ENCODE peak calls at places on chromosome 14, in nine cellular contexts. I is SK-N-SH, G is left ventricle myocardium inferior, N is upper lobe of right lung, F is nephron progenitor cell, W is IMR-90, J is H9, R is fibroblast of pulmonary artery, C is AG09309. T is an unnamed sample.

GRCh38 chr14:35362911-35363374 is 41.6 kb downstream of the NFKBIA start:
- DNase-seq in I (no peak), G (no peak), N (no peak), F (no peak), W (peak; percentile 88), J (no peak), R (peak; percentile 86), C (no peak), T (no peak)

GRCh38 chr14:22333408-22334274 is 255.4 kb downstream of the DAD1 start:
- DNase-seq in I (no peak), G (no peak), N (no peak), F (no peak), W (peak; percentile 68), J (no peak), R (peak; percentile 68), C (no peak), T (no peak)

GRCh38 chr14:58104808-58105207 is 47.2 kb downstream of the ARMH4 start:
- DNase-seq in I (no peak), G (no peak), N (no peak), F (no peak), W (peak; percentile 86), J (no peak), R (peak; percentile 63), C (peak; percentile 18), T (no peak)

GRCh38 chr14:53969326-53969725 is 12.7 kb upstream of the BMP4 start:
- DNase-seq in I (no peak), G (no peak), N (no peak), F (no peak), W (no peak), J (no peak), R (no peak), C (no peak), T (no peak)

GRCh38 chr14:29716150-29716549 is 211.5 kb downstream of the PRKD1 start:
- DNase-seq in I (no peak), G (no peak), N (no peak), F (no peak), W (peak; percentile 54), J (no peak), R (peak; percentile 8), C (no peak), T (no peak)

GRCh38 chr14:60245316-60246177 is 3.5 kb upstream of the PPM1A start:
- DNase-seq in I (no peak), G (no peak), N (no peak), F (no peak), W (no peak), J (no peak), R (no peak), C (no peak), T (peak; percentile 25)

GRCh38 chr14:32607399-32607798 is 278.3 kb downstream of the AKAP6 start:
- DNase-seq in I (peak; percentile 20), G (no peak), N (no peak), F (peak; percentile 21), W (no peak), J (no peak), R (no peak), C (no peak), T (no peak)

GRCh38 chr14:66645716-66646115 is 137.8 kb downstream of the GPHN start:
- DNase-seq in I (no peak), G (no peak), N (no peak), F (no peak), W (peak; percentile 8), J (no peak), R (peak; percentile 49), C (no peak), T (no peak)

GRCh38 chr14:34554540-34555250 is 15.2 kb upstream of the EAPP start:
- DNase-seq in I (peak; percentile 24), G (no peak), N (peak; percentile 25), F (no peak), W (peak; percentile 37), J (no peak), R (no peak), C (no peak), T (no peak)

GRCh38 chr14:104739546-104740516 is 13.1 kb upstream of the SIVA1 start:
- DNase-seq in I (no peak), G (no peak), N (no peak), F (no peak), W (no peak), J (no peak), R (no peak), C (no peak), T (no peak)

GRCh38 chr14:53516261-53516774 is 363.2 kb upstream of the DDHD1 start:
- DNase-seq in I (no peak), G (no peak), N (no peak), F (no peak), W (peak; percentile 96), J (no peak), R (peak; percentile 14), C (peak; percentile 80), T (no peak)

GRCh38 chr14:91396959-91397815 is 20.4 kb downstream of the CCDC88C start:
- DNase-seq in I (no peak), G (no peak), N (no peak), F (no peak), W (no peak), J (peak; percentile 60), R (no peak), C (no peak), T (peak; percentile 80)

GRCh38 chr14:77094672-77095284 is 3.3 kb upstream of the CIPC start:
- DNase-seq in I (peak; percentile 70), G (peak; percentile 76), N (peak; percentile 76), F (peak; percentile 87), W (peak; percentile 78), J (peak; percentile 85), R (peak; percentile 91), C (peak; percentile 40), T (peak; percentile 56)

GRCh38 chr14:61477845-61478438 is 156.6 kb downstream of the PRKCH start:
- DNase-seq in I (no peak), G (peak; percentile 79), N (peak; percentile 91), F (no peak), W (peak; percentile 60), J (no peak), R (peak; percentile 62), C (no peak), T (no peak)

GRCh38 chr14:29240046-29240445 is 473.5 kb downstream of the FOXG1 start:
- DNase-seq in I (no peak), G (no peak), N (no peak), F (no peak), W (peak; percentile 89), J (no peak), R (peak; percentile 93), C (peak; percentile 80), T (no peak)

GRCh38 chr14:95444132-95445129 is 72.0 kb downstream of the SYNE3 start:
- DNase-seq in I (no peak), G (no peak), N (no peak), F (no peak), W (no peak), J (no peak), R (no peak), C (no peak), T (no peak)
- TF ChIP-seq CTCF in I (no peak), G (no peak), N (no peak), F (no peak), W (no peak), J (no peak), R (no peak), C (no peak), T (no peak)

GRCh38 chr14:55354500-55354899 is 57.1 kb downstream of the ATG14 start:
- DNase-seq in I (peak; percentile 63), G (peak; percentile 20), N (no peak), F (peak; percentile 31), W (peak; percentile 48), J (peak; percentile 76), R (peak; percentile 68), C (no peak), T (peak; percentile 63)

GRCh38 chr14:55355922-55356321 is 55.7 kb downstream of the ATG14 start:
- DNase-seq in I (no peak), G (no peak), N (no peak), F (no peak), W (no peak), J (no peak), R (no peak), C (no peak), T (no peak)

GRCh38 chr14:55352201-55352600 is 59.4 kb downstream of the ATG14 start:
- DNase-seq in I (no peak), G (no peak), N (no peak), F (no peak), W (no peak), J (no peak), R (no peak), C (no peak), T (no peak)

GRCh38 chr14:55351111-55351510 is 60.5 kb downstream of the ATG14 start:
- DNase-seq in I (no peak), G (no peak), N (no peak), F (no peak), W (no peak), J (no peak), R (no peak), C (no peak), T (no peak)

GRCh38 chr14:55353686-55354467 is 57.8 kb downstream of the ATG14 start:
- DNase-seq in I (no peak), G (no peak), N (no peak), F (no peak), W (no peak), J (no peak), R (no peak), C (no peak), T (no peak)
- TF ChIP-seq CTCF in I (no peak), G (no peak), N (no peak), F (no peak), W (no peak), J (no peak), R (no peak), C (no peak), T (no peak)

GRCh38 chr14:31543969-31544799 is 17.0 kb upstream of the NUBPL start:
- DNase-seq in I (no peak), G (no peak), N (no peak), F (no peak), W (peak; percentile 23), J (no peak), R (peak; percentile 32), C (no peak), T (no peak)
- TF ChIP-seq CTCF in I (peak; percentile 42), G (peak; percentile 44), N (peak; percentile 14), F (peak; percentile 7), W (peak; percentile 39), J (peak; percentile 54), R (peak; percentile 47), C (peak; percentile 14), T (no peak)

GRCh38 chr14:72961579-72962335 is 35.5 kb downstream of the DCAF4 start:
- DNase-seq in I (no peak), G (no peak), N (no peak), F (no peak), W (peak; percentile 16), J (no peak), R (no peak), C (no peak), T (no peak)

GRCh38 chr14:72970058-72970630 is 43.9 kb downstream of the DCAF4 start:
- DNase-seq in I (no peak), G (peak; percentile 22), N (no peak), F (peak; percentile 35), W (no peak), J (no peak), R (no peak), C (no peak), T (no peak)

GRCh38 chr14:72962829-72963312 is 36.6 kb downstream of the DCAF4 start:
- DNase-seq in I (no peak), G (no peak), N (no peak), F (no peak), W (peak; percentile 95), J (peak; percentile 70), R (peak; percentile 69), C (peak; percentile 52), T (no peak)

GRCh38 chr14:72966038-72966437 is 39.8 kb downstream of the DCAF4 start:
- DNase-seq in I (no peak), G (no peak), N (no peak), F (no peak), W (no peak), J (no peak), R (no peak), C (no peak), T (no peak)

GRCh38 chr14:72965249-72965648 is 39.0 kb downstream of the DCAF4 start:
- DNase-seq in I (no peak), G (no peak), N (no peak), F (no peak), W (peak; percentile 62), J (no peak), R (peak; percentile 40), C (no peak), T (no peak)
- TF ChIP-seq CTCF in I (no peak), G (no peak), N (no peak), F (no peak), W (no peak), J (no peak), R (no peak), C (no peak), T (no peak)

T was measured in GM13976.